ENCODE peak calls at places on chromosome 3, in five cellular contexts. F is T47D, J is ovary, I is K562, G is HCT116. B is an unnamed sample.

GRCh38 chr3:28232659-28233058 is 8.8 kb upstream of the CMC1 start:
- DNase-seq in F (no peak), J (no peak), I (no peak), G (no peak), B (no peak)

GRCh38 chr3:58005662-58006061 is 2.6 kb upstream of the FLNB start:
- DNase-seq in F (no peak), J (no peak), I (no peak), G (no peak), B (no peak)

GRCh38 chr3:134904333-134904771 is 109.3 kb downstream of the EPHB1 start:
- DNase-seq in F (no peak), J (no peak), I (no peak), G (no peak), B (peak; percentile 58)

GRCh38 chr3:194303749-194304148 is 47.4 kb downstream of the CPN2 start:
- DNase-seq in F (no peak), J (no peak), I (no peak), G (no peak), B (no peak)

GRCh38 chr3:32945136-32945535 is 6.3 kb upstream of the CCR4 start:
- DNase-seq in F (no peak), J (no peak), I (no peak), G (peak; percentile 26), B (no peak)

GRCh38 chr3:44355634-44356033 is 17.1 kb downstream of the TCAIM start:
- DNase-seq in F (no peak), J (peak; percentile 24), I (peak; percentile 33), G (no peak), B (no peak)

GRCh38 chr3:40464339-40465110 is 7.4 kb downstream of the RPL14 start:
- DNase-seq in F (no peak), J (no peak), I (no peak), G (no peak), B (no peak)

GRCh38 chr3:177419904-177420601 is 222.8 kb upstream of the TBL1XR1 start:
- DNase-seq in F (no peak), J (no peak), I (no peak), G (no peak), B (no peak)

GRCh38 chr3:46896386-46896785 is 18.9 kb downstream of the PTH1R start:
- DNase-seq in F (no peak), J (no peak), I (no peak), G (no peak), B (no peak)

GRCh38 chr3:37862712-37863551 is 1.3 kb downstream of the CTDSPL start:
- DNase-seq in F (peak; percentile 41), J (peak; percentile 44), I (no peak), G (no peak), B (peak; percentile 10)

GRCh38 chr3:188473045-188473444 is 319.1 kb downstream of the LPP start:
- DNase-seq in F (no peak), J (no peak), I (no peak), G (no peak), B (no peak)

GRCh38 chr3:182795383-182795782 is 2.1 kb downstream of the ATP11B start:
- DNase-seq in F (peak; percentile 75), J (no peak), I (peak; percentile 20), G (no peak), B (peak; percentile 14)

GRCh38 chr3:155946178-155946577 is 75.7 kb downstream of the GMPS start:
- DNase-seq in F (peak; percentile 55), J (no peak), I (no peak), G (no peak), B (peak; percentile 57)

GRCh38 chr3:123122525-123123315 is 55.9 kb downstream of the PDIA5 start:
- DNase-seq in F (no peak), J (no peak), I (no peak), G (no peak), B (no peak)

GRCh38 chr3:67094769-67095168 is 96.7 kb downstream of the KBTBD8 start:
- DNase-seq in F (peak; percentile 16), J (no peak), I (no peak), G (no peak), B (no peak)

GRCh38 chr3:184154909-184155643 is at the start of gene DVL3:
- DNase-seq in F (peak; percentile 85), J (peak; percentile 71), I (peak; percentile 93), G (no peak), B (peak; percentile 60)

GRCh38 chr3:182636646-182637045 is 156.7 kb upstream of the ATP11B start:
- DNase-seq in F (peak; percentile 38), J (no peak), I (no peak), G (no peak), B (no peak)

GRCh38 chr3:29452923-29453277 is 172.0 kb downstream of the RBMS3 start:
- DNase-seq in F (no peak), J (no peak), I (no peak), G (no peak), B (no peak)

GRCh38 chr3:146117406-146118285 is 43.3 kb downstream of the PLOD2 start:
- DNase-seq in F (no peak), J (no peak), I (no peak), G (no peak), B (peak; percentile 50)

GRCh38 chr3:121436641-121437040 is 109.1 kb downstream of the POLQ start:
- DNase-seq in F (no peak), J (no peak), I (no peak), G (no peak), B (no peak)

GRCh38 chr3:56702487-56703315 is 19.6 kb upstream of the TASOR start:
- DNase-seq in F (peak; percentile 62), J (peak; percentile 68), I (peak; percentile 8), G (peak; percentile 61), B (peak; percentile 64)

GRCh38 chr3:101629219-101629618 is 47.7 kb downstream of the ZBTB11 start:
- DNase-seq in F (no peak), J (no peak), I (no peak), G (no peak), B (no peak)

GRCh38 chr3:194189243-194189791 is 53.4 kb downstream of the HES1 start:
- DNase-seq in F (no peak), J (peak; percentile 48), I (no peak), G (no peak), B (no peak)

B was measured in ACHN.